ENCODE peak calls at places on chromosome 2, in seven cellular contexts. C is mesenchymal stem cell, G is H1, Z is IMR-90, X is trophoblast cell, W is H9, R is mesendoderm. H is an unnamed sample.

GRCh38 chr2:8662239-8662879 is 19.5 kb upstream of the ID2 start:
- DNase-seq in Z (peak; percentile 90), X (no peak), C (peak; percentile 89), G (no peak), R (no peak), W (no peak), H (no peak)

GRCh38 chr2:146068051-146068450 is 1548.1 kb upstream of the ZEB2 start:
- DNase-seq in Z (peak; percentile 5), C (peak; percentile 5), G (no peak), R (no peak), W (no peak), X (no peak), H (no peak)

GRCh38 chr2:238487652-238488346 is 61.1 kb downstream of the ASB1 start:
- DNase-seq in Z (no peak), W (peak; percentile 20), C (no peak), X (no peak), G (no peak), R (no peak), H (no peak)

GRCh38 chr2:127165539-127165935 is 54.6 kb downstream of the CYP27C1 start:
- DNase-seq in Z (no peak), X (no peak), R (no peak), G (peak; percentile 41), C (no peak), W (no peak), H (no peak)

GRCh38 chr2:96811916-96812315 is 4.2 kb upstream of the CNNM3 start:
- DNase-seq in Z (peak; percentile 77), X (no peak), C (peak; percentile 35), G (no peak), R (no peak), W (no peak), H (no peak)

GRCh38 chr2:16218651-16219050 is 278.3 kb downstream of the MYCN start:
- DNase-seq in W (peak; percentile 75), Z (no peak), G (peak; percentile 63), R (peak; percentile 63), C (no peak), X (peak; percentile 42), H (no peak)

GRCh38 chr2:113124181-113124961 is 3.0 kb upstream of the IL1RN start:
- DNase-seq in W (no peak), X (peak; percentile 76), R (no peak), Z (peak; percentile 17), C (peak; percentile 26), G (no peak), H (no peak)

GRCh38 chr2:83969085-83969484 is 490.0 kb downstream of the SUCLG1 start:
- DNase-seq in Z (no peak), X (no peak), R (no peak), W (no peak), C (no peak), G (no peak), H (no peak)

GRCh38 chr2:230787101-230787500 is 74.5 kb downstream of the CAB39 start:
- DNase-seq in X (peak; percentile 36), R (no peak), Z (no peak), W (no peak), G (no peak), C (no peak), H (no peak)

GRCh38 chr2:31476511-31477171 is 62.1 kb upstream of the XDH start:
- DNase-seq in C (no peak), W (no peak), G (no peak), Z (peak; percentile 19), R (no peak), X (no peak), H (no peak)

GRCh38 chr2:238344517-238344916 is 24.2 kb downstream of the TRAF3IP1 start:
- DNase-seq in G (no peak), C (no peak), X (no peak), Z (peak; percentile 15), W (no peak), R (no peak), H (no peak)

GRCh38 chr2:33848486-33848885 is 249.4 kb upstream of the FAM98A start:
- DNase-seq in G (no peak), W (no peak), Z (peak; percentile 80), C (peak; percentile 0), X (peak; percentile 62), R (no peak), H (no peak)

GRCh38 chr2:107585851-107586250 is 240.8 kb upstream of the RGPD4 start:
- DNase-seq in W (no peak), C (peak; percentile 43), G (no peak), R (no peak), Z (peak; percentile 56), X (no peak), H (no peak)

GRCh38 chr2:62450716-62451191 is 55.2 kb downstream of the TMEM17 start:
- DNase-seq in C (no peak), G (no peak), W (no peak), X (peak; percentile 52), Z (no peak), R (no peak), H (no peak)
- H2AK5ac ChIP-seq in C (no peak overlapping the region), G (no peak overlapping the region), W (no peak overlapping the region), X (no peak overlapping the region), Z (no peak overlapping the region), R (no peak overlapping the region), H (no peak overlapping the region)

DNA sequence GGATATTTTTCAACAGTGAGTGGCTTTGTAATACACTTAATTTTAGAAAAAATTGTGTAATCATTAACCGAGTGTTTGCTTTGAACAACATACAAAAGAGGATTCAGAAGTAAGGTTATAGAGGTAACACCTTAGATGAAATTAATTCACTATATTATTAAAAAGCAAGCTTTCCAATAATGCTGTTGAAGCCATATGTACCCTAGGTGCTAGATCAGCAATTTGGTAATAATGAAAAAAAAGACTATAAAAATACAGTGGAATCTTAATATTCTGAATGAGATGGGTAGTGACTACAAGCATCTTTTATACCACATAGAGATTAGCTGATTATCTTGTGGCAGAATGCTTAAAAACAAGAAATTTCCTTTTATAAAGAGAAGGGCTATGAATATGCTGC is 115.1 kb upstream of the FAM136A start:
- DNase-seq in X (no peak), W (no peak), R (no peak), C (no peak), G (no peak), Z (no peak), H (no peak)
- H2AK5ac ChIP-seq in X (no peak overlapping the region), W (no peak overlapping the region), R (no peak overlapping the region), C (no peak overlapping the region), G (no peak overlapping the region), Z (no peak overlapping the region), H (no peak overlapping the region)

GRCh38 chr2:134405641-134406081 is 151.8 kb downstream of the MGAT5 start:
- DNase-seq in X (no peak), W (no peak), Z (peak; percentile 40), G (no peak), R (no peak), C (no peak), H (no peak)
- H2AK5ac ChIP-seq in X (no peak overlapping the region), W (no peak overlapping the region), Z (no peak overlapping the region), G (no peak overlapping the region), R (no peak overlapping the region), C (no peak overlapping the region), H (no peak overlapping the region)

GRCh38 chr2:10841547-10842219 is 29.1 kb upstream of the PDIA6 start:
- DNase-seq in W (no peak), C (no peak), X (no peak), G (no peak), R (no peak), Z (no peak), H (no peak)

GRCh38 chr2:10837532-10838266 is 25.1 kb upstream of the PDIA6 start:
- DNase-seq in R (no peak), W (no peak), Z (no peak), G (no peak), X (no peak), C (no peak), H (no peak)

GRCh38 chr2:10844083-10844482 is 31.5 kb upstream of the PDIA6 start:
- DNase-seq in W (peak; percentile 94), C (peak; percentile 77), G (peak; percentile 79), X (peak; percentile 91), R (peak; percentile 86), Z (peak; percentile 38), H (no peak)

GRCh38 chr2:10842506-10842905 is 29.9 kb upstream of the PDIA6 start:
- DNase-seq in W (no peak), X (no peak), C (no peak), Z (no peak), G (no peak), R (no peak), H (no peak)

DNA sequence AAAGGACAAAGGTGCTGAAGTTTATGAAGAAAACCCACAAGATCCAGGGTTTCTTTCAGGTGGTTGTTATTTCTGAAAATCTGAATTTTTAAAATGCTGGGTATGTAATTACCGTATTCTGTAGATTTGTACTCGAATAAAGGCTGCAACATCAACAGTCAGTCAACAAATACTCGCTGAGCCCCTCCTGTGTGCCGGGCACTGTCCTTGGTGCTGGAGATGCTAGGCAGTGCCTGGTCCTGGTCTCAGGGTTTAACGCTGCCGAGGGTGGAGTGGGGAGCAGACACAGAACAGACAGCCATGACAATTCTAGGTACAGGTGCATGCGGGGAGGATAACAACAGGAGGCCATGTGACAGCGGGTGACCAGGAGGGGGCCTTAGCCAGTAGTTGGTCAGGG is 27.2 kb upstream of the PDIA6 start:
- DNase-seq in C (peak; percentile 48), R (peak; percentile 54), Z (peak; percentile 35), G (peak; percentile 67), W (peak; percentile 58), X (peak; percentile 36), H (no peak)
- H2AK5ac ChIP-seq in C (no peak overlapping the region), R (no peak overlapping the region), Z (no peak overlapping the region), G (no peak overlapping the region), W (no peak overlapping the region), X (no peak overlapping the region), H (no peak overlapping the region)

DNA sequence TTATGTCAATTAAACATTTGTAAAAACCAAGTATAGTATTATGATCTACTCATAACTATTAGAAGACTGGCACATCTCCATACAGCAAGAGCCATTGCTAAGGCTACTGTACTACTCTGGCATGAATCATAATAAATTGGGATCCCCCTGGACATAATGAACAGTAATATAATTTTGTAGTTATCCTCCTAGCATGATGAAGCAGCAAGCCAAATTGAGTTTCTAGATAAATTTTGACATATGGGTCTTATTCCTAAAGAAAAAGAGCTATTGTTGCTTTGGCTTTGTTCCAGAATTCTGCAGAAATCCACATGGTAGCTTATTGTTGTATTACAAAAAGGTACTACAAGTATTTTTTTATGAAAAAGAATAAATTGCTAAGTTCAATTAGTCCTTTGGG is 204.3 kb downstream of the CAMKMT start:
- DNase-seq in C (no peak), R (no peak), W (no peak), X (no peak), G (no peak), Z (no peak), H (no peak)
- H2AK5ac ChIP-seq in C (no peak overlapping the region), R (no peak overlapping the region), W (no peak overlapping the region), X (no peak overlapping the region), G (no peak overlapping the region), Z (no peak overlapping the region), H (no peak overlapping the region)

GRCh38 chr2:62441421-62441820 is 64.6 kb downstream of the TMEM17 start:
- DNase-seq in X (no peak), R (no peak), C (no peak), Z (no peak), G (no peak), W (no peak), H (no peak)
- H2AK5ac ChIP-seq in X (no peak overlapping the region), R (no peak overlapping the region), C (no peak overlapping the region), Z (no peak overlapping the region), G (no peak overlapping the region), W (no peak overlapping the region), H (no peak overlapping the region)

GRCh38 chr2:216101109-216101508 is 8.0 kb upstream of the XRCC5 start:
- DNase-seq in C (no peak), X (no peak), G (no peak), W (no peak), Z (no peak), R (no peak), H (no peak)
- H2AK5ac ChIP-seq in C (no peak overlapping the region), X (no peak overlapping the region), G (no peak overlapping the region), W (no peak overlapping the region), Z (no peak overlapping the region), R (no peak overlapping the region), H (no peak overlapping the region)

H was measured in neuronal stem cell.